ENCODE peak calls at places on chromosomes 5 and 9, in ten cellular contexts. P, Y, R, B, E, T, V, A, M and Z are unnamed samples.
A peak's percentile ranks its signal among the peaks of the same experiment; 100 is the strongest.

GRCh38 chr5:158135682-158136176 is 276.8 kb upstream of the CLINT1 start:
- DNase-seq in B (no peak), A (no peak), E (no peak), P (no peak), M (peak; percentile 57), T (no peak), Y (no peak), R (no peak), V (no peak), Z (no peak)

GRCh38 chr9:137590469-137591383 is at the start of gene ZMYND19:
- DNase-seq in T (peak; percentile 88), P (peak; percentile 95), V (peak; percentile 92), A (peak; percentile 90), Y (peak; percentile 74), B (peak; percentile 78), M (peak; percentile 79), R (peak; percentile 88), E (peak; percentile 86), Z (no peak)

GRCh38 chr9:136049451-136050265 is 45.4 kb downstream of the NACC2 start:
- DNase-seq in T (no peak), A (no peak), P (no peak), V (no peak), Y (no peak), B (no peak), M (no peak), R (no peak), E (no peak), Z (no peak)

GRCh38 chr9:37966443-37967271 is 62.7 kb upstream of the SLC25A51 start:
- DNase-seq in R (no peak), A (no peak), T (no peak), B (no peak), P (no peak), E (no peak), M (peak; percentile 32), Y (peak; percentile 68), V (peak; percentile 30), Z (no peak)

GRCh38 chr9:110622368-110622767 is 42.8 kb upstream of the SVEP1 start:
- DNase-seq in T (no peak), M (no peak), B (no peak), Y (no peak), A (no peak), R (no peak), V (no peak), P (no peak), E (no peak), Z (no peak)

GRCh38 chr5:57232293-57233033 is 58.6 kb downstream of the GPBP1 start:
- DNase-seq in B (no peak), A (no peak), T (no peak), E (no peak), V (no peak), R (no peak), Y (no peak), P (no peak), M (no peak), Z (no peak)

GRCh38 chr5:102537011-102537410 is 38.2 kb upstream of the SLCO6A1 start:
- DNase-seq in V (no peak), E (no peak), R (no peak), P (no peak), B (no peak), M (no peak), A (no peak), Y (no peak), T (no peak), Z (no peak)

GRCh38 chr5:172410160-172410559 is 44.2 kb downstream of the SH3PXD2B start:
- DNase-seq in R (no peak), P (no peak), V (no peak), B (peak; percentile 79), Y (no peak), E (peak; percentile 54), M (peak; percentile 95), A (no peak), T (no peak), Z (no peak)

GRCh38 chr5:178581621-178582020 is 8.6 kb downstream of the COL23A1 start:
- DNase-seq in E (no peak), P (no peak), R (no peak), T (no peak), A (no peak), M (no peak), B (no peak), Y (no peak), V (no peak), Z (no peak)

GRCh38 chr9:104961701-104962359 is 33.9 kb upstream of the ABCA1 start:
- DNase-seq in B (no peak), Y (no peak), P (no peak), E (no peak), M (peak; percentile 54), A (no peak), R (no peak), T (no peak), V (peak; percentile 24), Z (no peak)

GRCh38 chr5:94751456-94751855 is 133.0 kb downstream of the SLF1 start:
- DNase-seq in B (no peak), M (no peak), R (no peak), T (no peak), P (no peak), Y (no peak), A (no peak), V (no peak), E (no peak), Z (no peak)

GRCh38 chr5:15510092-15510491 is 10.1 kb downstream of the FBXL7 start:
- DNase-seq in A (no peak), M (peak; percentile 26), R (no peak), Y (no peak), P (no peak), T (no peak), V (no peak), E (peak; percentile 13), B (peak; percentile 96), Z (no peak)

GRCh38 chr9:126893079-126893478 is 21.5 kb upstream of the RALGPS1 start:
- DNase-seq in B (no peak), E (no peak), P (peak; percentile 14), V (no peak), T (no peak), A (no peak), R (no peak), M (no peak), Y (no peak), Z (no peak)

GRCh38 chr5:1527533-1528205 is 3.9 kb upstream of the LPCAT1 start:
- DNase-seq in T (no peak), Y (no peak), V (no peak), E (no peak), A (no peak), P (no peak), B (no peak), R (no peak), M (no peak), Z (no peak)

GRCh38 chr5:176171171-176171760 is 67.0 kb upstream of the SIMC1 start:
- DNase-seq in M (no peak), A (no peak), E (no peak), V (no peak), T (no peak), R (no peak), P (no peak), Y (peak; percentile 15), B (no peak), Z (no peak)

GRCh38 chr9:137955586-137955985 is 78.0 kb downstream of the CACNA1B start:
- DNase-seq in Y (no peak), A (no peak), T (no peak), V (no peak), R (no peak), B (no peak), E (no peak), P (no peak), M (no peak), Z (no peak)

GRCh38 chr5:55205001-55205400 is 22.1 kb downstream of the MCIDAS start:
- DNase-seq in A (no peak), V (no peak), Y (no peak), B (no peak), R (no peak), T (no peak), E (no peak), M (no peak), P (no peak), Z (no peak)

GRCh38 chr5:431001-431710 is 11.8 kb upstream of the EXOC3 start:
- DNase-seq in Y (no peak), T (no peak), P (peak; percentile 18), B (peak; percentile 45), E (peak; percentile 56), M (peak; percentile 45), R (peak; percentile 23), A (no peak), V (peak; percentile 69), Z (no peak)

GRCh38 chr5:42015681-42016080 is 90.6 kb downstream of the FBXO4 start:
- DNase-seq in V (no peak), E (no peak), P (no peak), B (peak; percentile 46), M (peak; percentile 21), A (no peak), Y (no peak), R (no peak), T (no peak), Z (no peak)

GRCh38 chr9:71485306-71485705 is 283.0 kb downstream of the CEMIP2 start:
- DNase-seq in A (no peak), T (no peak), M (no peak), Y (no peak), B (no peak), E (no peak), R (no peak), V (no peak), P (no peak), Z (no peak)

GRCh38 chr9:79362100-79363081 is 209.4 kb upstream of the TLE4 start:
- DNase-seq in Y (no peak), B (no peak), E (no peak), M (no peak), V (no peak), P (peak; percentile 3), T (no peak), A (no peak), R (no peak), Z (no peak)

GRCh38 chr5:83066548-83067110 is 10.6 kb downstream of the TMEM167A start:
- DNase-seq in B (no peak), V (no peak), E (no peak), T (no peak), Y (no peak), A (no peak), R (no peak), M (no peak), P (no peak), Z (no peak)

GRCh38 chr9:103731541-103731940 is 362.6 kb upstream of the SMC2 start:
- DNase-seq in M (peak; percentile 18), E (peak; percentile 24), R (no peak), B (no peak), P (no peak), V (no peak), T (no peak), A (no peak), Y (no peak), Z (no peak)

GRCh38 chr5:158116965-158117364 is 258.0 kb upstream of the CLINT1 start:
- DNase-seq in P (no peak), R (no peak), E (no peak), M (peak; percentile 69), Y (no peak), T (no peak), V (no peak), B (no peak), A (no peak), Z (no peak)

GRCh38 chr5:83752700-83753099 is 32.0 kb upstream of the HAPLN1 start:
- DNase-seq in P (no peak), E (no peak), Y (no peak), M (no peak), T (no peak), V (no peak), R (no peak), B (no peak), A (no peak), Z (no peak)

GRCh38 chr9:133842174-133842573 is 104.0 kb upstream of the SARDH start:
- DNase-seq in R (no peak), V (peak; percentile 81), A (no peak), E (no peak), Y (no peak), T (no peak), B (no peak), P (no peak), M (no peak), Z (no peak)

GRCh38 chr5:96146675-96147074 is 185.0 kb upstream of the ELL2 start:
- DNase-seq in M (peak; percentile 92), E (peak; percentile 60), P (no peak), T (no peak), A (no peak), V (no peak), R (no peak), B (peak; percentile 91), Y (peak; percentile 81), Z (no peak)

GRCh38 chr5:56360816-56361215 is 127.7 kb upstream of the ANKRD55 start:
- DNase-seq in P (no peak), R (no peak), T (no peak), M (no peak), A (no peak), Y (no peak), B (peak; percentile 37), E (no peak), V (no peak), Z (no peak)